ENCODE peak calls at places on chromosomes 11 and 22, in ten cellular contexts. V is foreskin fibroblast; G is stimulated activated CD8-positive, alpha-beta memory T cell treated with anti-CD3 and anti-CD28 coated beads, Interleukin-7, amount 100 ng/mL, for 1 hour; Y is stimulated activated CD4-positive, alpha-beta T cell treated with anti-CD3 and anti-CD28 coated beads, Interleukin-2, amount 100 ng/mL, for 48 hours; R is cardiac septum; O is activated effector memory CD4-positive, alpha-beta T cell treated with anti-CD3 and anti-CD28 coated beads, Interleukin-2, amount 50 U/mL, for 16 hours; L is HTR-8/SVneo; N is tibial artery; W is activated T-cell treated with anti-CD3 and anti-CD28 coated beads, Interleukin-2, amount 50 U/mL, for 4 hours; U is uterus. S is an unnamed sample.

GRCh38 chr11:76256448-76256847 is 50.1 kb upstream of the WNT11 start:
- DNase-seq in V (no peak), G (no peak), Y (no peak), R (no peak), O (no peak), L (no peak), N (no peak), W (no peak), U (no peak), S (no peak)

GRCh38 chr11:6629892-6630631 is 10.8 kb upstream of the TPP1 start:
- DNase-seq in V (no peak), G (no peak), Y (no peak), R (peak; percentile 61), O (peak; percentile 61), L (no peak), N (no peak), W (no peak), U (no peak), S (no peak)

GRCh38 chr11:119450590-119450989 is 27.6 kb upstream of the THY1 start:
- DNase-seq in V (no peak), G (no peak), Y (no peak), R (no peak), O (no peak), L (no peak), N (no peak), W (no peak), U (no peak), S (no peak)

GRCh38 chr11:18495268-18495667 is 31.5 kb downstream of the TSG101 start:
- DNase-seq in V (no peak), G (no peak), Y (no peak), R (no peak), O (no peak), L (no peak), N (no peak), W (no peak), U (no peak), S (no peak)

GRCh38 chr22:38316340-38317236 is 645 bp downstream of the CSNK1E start:
- DNase-seq in V (peak; percentile 83), G (peak; percentile 33), Y (peak; percentile 25), R (peak; percentile 91), O (peak; percentile 85), L (no peak), N (peak; percentile 90), W (peak; percentile 40), U (peak; percentile 78), S (no peak)

GRCh38 chr11:134293119-134294113 is 17.2 kb downstream of the GLB1L3 start:
- DNase-seq in V (no peak), G (no peak), Y (no peak), R (no peak), O (no peak), L (no peak), N (no peak), W (no peak), U (no peak), S (no peak)

GRCh38 chr11:112620621-112621394 is 340.4 kb upstream of the NCAM1 start:
- DNase-seq in V (no peak), G (no peak), Y (no peak), R (no peak), O (no peak), L (no peak), N (no peak), W (no peak), U (no peak), S (no peak)

GRCh38 chr11:14380947-14381555 is 22.1 kb upstream of the RRAS2 start:
- DNase-seq in V (peak; percentile 89), G (peak; percentile 13), Y (peak; percentile 27), R (peak; percentile 89), O (peak; percentile 74), L (peak; percentile 60), N (peak; percentile 91), W (peak; percentile 27), U (peak; percentile 71), S (no peak)

GRCh38 chr11:117979481-117980211 is 6.5 kb upstream of the IL10RA start:
- DNase-seq in V (no peak), G (no peak), Y (no peak), R (no peak), O (no peak), L (no peak), N (no peak), W (no peak), U (no peak), S (no peak)